ENCODE peak calls at places on chromosomes 4 and X, in five cellular contexts. Z is A673; F is T-helper 2 cell; D is stimulated activated CD4-positive, alpha-beta T cell treated with anti-CD3 and anti-CD28 coated beads, Interleukin-4, amount 100 ng/mL, for 1 hour; O is glutamatergic neuron. H is an unnamed sample.

GRCh38 chr4:110508827-110509446 is 33.0 kb downstream of the ENPEP start:
- DNase-seq in D (no peak), O (no peak), Z (peak; percentile 64), F (no peak), H (peak; percentile 34)

GRCh38 chrX:20433376-20433775 is 166.7 kb upstream of the RPS6KA3 start:
- DNase-seq in D (no peak), O (no peak), Z (no peak), F (no peak), H (peak; percentile 59)

GRCh38 chrX:149648932-149649331 is 17.3 kb upstream of the TMEM185A start:
- DNase-seq in F (no peak), Z (no peak), D (no peak), O (no peak), H (no peak)

GRCh38 chrX:1486749-1487361 is 34.1 kb upstream of the ASMTL start:
- DNase-seq in Z (no peak), D (no peak), F (no peak), O (no peak), H (no peak)

GRCh38 chrX:137031517-137032377 is 2.0 kb downstream of the GPR101 start:
- DNase-seq in Z (peak; percentile 78), D (peak; percentile 54), F (peak; percentile 27), O (peak; percentile 49), H (peak; percentile 51)

GRCh38 chr4:36722986-36723385 is 441.6 kb downstream of the DTHD1 start:
- DNase-seq in D (no peak), F (no peak), Z (no peak), O (no peak), H (no peak)

GRCh38 chrX:124231454-124231853 is 101.0 kb upstream of the TEX13D start:
- DNase-seq in Z (no peak), D (no peak), O (no peak), F (no peak), H (no peak)

GRCh38 chr4:172802041-172802440 is 366.6 kb upstream of the GALNT7 start:
- DNase-seq in F (no peak), D (no peak), Z (no peak), O (no peak), H (no peak)

GRCh38 chr4:110172972-110173371 is 25.4 kb downstream of the ELOVL6 start:
- DNase-seq in Z (no peak), F (no peak), O (no peak), D (no peak), H (no peak)

GRCh38 chr4:121485190-121485804 is 104.5 kb upstream of the QRFPR start:
- DNase-seq in D (no peak), Z (no peak), F (no peak), O (no peak), H (no peak)

GRCh38 chrX:120559799-120560198 is 963 bp downstream of the CUL4B start:
- DNase-seq in F (no peak), Z (peak; percentile 13), O (no peak), D (no peak), H (peak; percentile 4)

GRCh38 chrX:150548251-150548650 is 20.2 kb upstream of the MTM1 start:
- DNase-seq in Z (no peak), F (no peak), O (no peak), D (no peak), H (no peak)

GRCh38 chrX:68417651-68418050 is 15.6 kb downstream of the OPHN1 start:
- DNase-seq in D (no peak), Z (no peak), F (no peak), O (no peak), H (no peak)

GRCh38 chrX:2488621-2489285 is 12.0 kb downstream of the DHRSX start:
- DNase-seq in Z (no peak), O (no peak), D (no peak), F (no peak), H (no peak)

GRCh38 chr4:114599231-114600065 is 841 bp downstream of the UGT8 start:
- DNase-seq in O (peak; percentile 41), F (no peak), Z (peak; percentile 31), D (no peak), H (no peak)

GRCh38 chrX:104250470-104250869 is 4.3 kb downstream of the ESX1 start:
- DNase-seq in O (no peak), Z (no peak), F (no peak), D (no peak), H (no peak)

GRCh38 chrX:446243-446642 is 59.5 kb upstream of the PPP2R3B start:
- DNase-seq in D (no peak), Z (no peak), O (no peak), F (no peak), H (no peak)

GRCh38 chr4:52317361-52317879 is 266.3 kb downstream of the SPATA18 start:
- DNase-seq in Z (no peak), D (no peak), O (no peak), F (no peak), H (no peak)

GRCh38 chr4:127501103-127501502 is 131.7 kb upstream of the INTU start:
- DNase-seq in D (no peak), Z (no peak), O (no peak), F (no peak), H (peak; percentile 11)

GRCh38 chr4:25031077-25031606 is 396 bp upstream of the LGI2 start:
- DNase-seq in O (peak; percentile 67), D (no peak), Z (no peak), F (no peak), H (peak; percentile 18)

GRCh38 chr4:20255823-20256222 is 4.1 kb downstream of the SLIT2 start:
- DNase-seq in D (no peak), Z (no peak), O (no peak), F (no peak), H (peak; percentile 33)

GRCh38 chr4:6751611-6752485 is 30.7 kb upstream of the KIAA0232 start:
- DNase-seq in O (no peak), F (no peak), Z (no peak), D (no peak), H (no peak)

GRCh38 chr4:78057135-78057599 is at the start of gene FRAS1:
- DNase-seq in F (no peak), D (no peak), Z (peak; percentile 17), O (peak; percentile 75), H (peak; percentile 5)

GRCh38 chr4:41458689-41459088 is 79.3 kb upstream of the LIMCH1 start:
- DNase-seq in F (no peak), D (no peak), O (no peak), Z (no peak), H (no peak)

GRCh38 chrX:111244238-111244750 is 26.0 kb downstream of the CAPN6 start:
- DNase-seq in F (no peak), Z (peak; percentile 19), D (no peak), O (no peak), H (peak; percentile 0)

GRCh38 chr4:111228874-111229273 is 606.0 kb upstream of the PITX2 start:
- DNase-seq in F (no peak), D (no peak), Z (no peak), O (no peak), H (peak; percentile 73)

GRCh38 chr4:53644607-53645006 is 53.3 kb upstream of the LNX1 start:
- DNase-seq in F (no peak), O (no peak), D (no peak), Z (no peak), H (no peak)

GRCh38 chrX:130002541-130002940 is 20.1 kb downstream of the BCORL1 start:
- DNase-seq in F (no peak), D (no peak), O (no peak), Z (no peak), H (no peak)

GRCh38 chr4:26566027-26566578 is 17.8 kb upstream of the TBC1D19 start:
- DNase-seq in F (no peak), D (no peak), O (no peak), Z (peak; percentile 93), H (no peak)

GRCh38 chr4:113908829-113909228 is 70.6 kb downstream of the ARSJ start:
- DNase-seq in D (no peak), Z (peak; percentile 11), O (no peak), F (peak; percentile 2), H (no peak)

GRCh38 chr4:101279377-101279871 is 67.9 kb downstream of the PPP3CA start:
- DNase-seq in D (no peak), F (no peak), Z (peak; percentile 96), O (no peak), H (peak; percentile 94)

GRCh38 chrX:9911479-9911878 is 55.7 kb upstream of the CLDN34 start:
- DNase-seq in D (no peak), F (no peak), Z (peak; percentile 27), O (no peak), H (peak; percentile 65)

GRCh38 chr4:40546506-40546905 is 83.2 kb downstream of the RBM47 start:
- DNase-seq in O (no peak), Z (no peak), F (no peak), D (no peak), H (no peak)

GRCh38 chrX:2628751-2629315 is 62.3 kb upstream of the CD99 start:
- DNase-seq in O (no peak), Z (no peak), D (no peak), F (peak; percentile 45), H (no peak)

GRCh38 chr4:48909697-48910096 is 3.1 kb upstream of the OCIAD2 start:
- DNase-seq in O (no peak), F (no peak), D (peak; percentile 53), Z (peak; percentile 85), H (peak; percentile 98)

GRCh38 chr4:124903995-124904722 is 191.6 kb upstream of the ANKRD50 start:
- DNase-seq in Z (peak; percentile 75), D (no peak), O (no peak), F (no peak), H (peak; percentile 65)